ENCODE peak calls at places on chromosomes 12 and 14, in seven cellular contexts. Q is nephron progenitor cell; B is T-cell; T is stimulated activated CD4-positive, alpha-beta T cell treated with anti-CD3 and anti-CD28 coated beads, Interleukin-2, amount 100 ng/mL, for 48 hours; A is aorta; K is M059J; W is GM12892. M is an unnamed sample.

GRCh38 chr12:120538281-120539156 is 4.4 kb downstream of the RNF10 start:
- DNase-seq in W (no peak), B (no peak), Q (no peak), A (peak), T (no peak), K (peak), M (peak)

GRCh38 chr12:128829870-128830504 is 6.2 kb upstream of the SLC15A4 start:
- DNase-seq in W (peak), A (no peak), B (no peak), T (no peak), Q (no peak), K (no peak), M (no peak)

GRCh38 chr12:7142057-7142644 is 12.0 kb downstream of the CLSTN3 start:
- DNase-seq in B (peak), K (peak), T (peak), Q (peak), A (peak), W (no peak), M (peak)

GRCh38 chr12:49092086-49092815 is 2.4 kb downstream of the DHH start:
- DNase-seq in T (peak), K (peak), B (peak), Q (peak), W (peak), A (peak), M (peak)

GRCh38 chr12:95693689-95694088 is 96.9 kb downstream of the NTN4 start:
- DNase-seq in B (no peak), T (no peak), W (no peak), A (no peak), K (no peak), Q (no peak), M (no peak)

GRCh38 chr12:41515953-41516352 is 327.8 kb downstream of the PDZRN4 start:
- DNase-seq in W (no peak), Q (no peak), T (no peak), A (no peak), B (no peak), K (peak), M (no peak)

GRCh38 chr14:68655021-68655811 is 137.7 kb downstream of the ZFP36L1 start:
- DNase-seq in K (no peak), Q (no peak), A (no peak), B (no peak), W (no peak), T (no peak), M (no peak)

GRCh38 chr12:24679135-24679534 is 269.8 kb downstream of the BCAT1 start:
- DNase-seq in A (no peak), W (no peak), T (no peak), B (no peak), K (no peak), Q (no peak), M (no peak)

GRCh38 chr14:97267509-97267908 is 470.3 kb downstream of the VRK1 start:
- DNase-seq in W (no peak), B (no peak), Q (no peak), A (no peak), T (no peak), K (peak), M (no peak)

GRCh38 chr14:74955229-74955999 is at the start of gene PGF:
- DNase-seq in W (peak), T (no peak), K (peak), Q (peak), B (peak), A (peak), M (no peak)

GRCh38 chr12:80837342-80837978 is 100.3 kb downstream of the LIN7A start:
- DNase-seq in Q (peak), K (peak), A (no peak), W (no peak), B (no peak), T (no peak), M (peak)

GRCh38 chr12:66319266-66319954 is 17.1 kb downstream of the HELB start:
- DNase-seq in B (no peak), W (no peak), Q (no peak), T (no peak), K (no peak), A (no peak), M (no peak)

GRCh38 chr14:33568935-33569579 is 381.8 kb downstream of the EGLN3 start:
- DNase-seq in W (no peak), A (no peak), B (no peak), T (no peak), Q (no peak), K (peak), M (peak)

GRCh38 chr12:58139894-58140293 is 198.5 kb downstream of the ATP23 start:
- DNase-seq in B (no peak), Q (no peak), A (no peak), K (no peak), W (no peak), T (no peak), M (no peak)

GRCh38 chr12:9124346-9125031 is 8.8 kb upstream of the A2M start:
- DNase-seq in W (no peak), B (no peak), K (no peak), T (no peak), Q (no peak), A (no peak), M (no peak)

GRCh38 chr14:87443787-87444186 is 549.2 kb downstream of the GALC start:
- DNase-seq in Q (no peak), K (no peak), B (no peak), T (no peak), A (no peak), W (no peak), M (no peak)

GRCh38 chr12:57258977-57259970 is 8.3 kb upstream of the STAC3 start:
- DNase-seq in T (no peak), W (no peak), B (no peak), K (no peak), Q (no peak), A (no peak), M (no peak)

GRCh38 chr14:72503696-72504368 is 390.1 kb downstream of the DPF3 start:
- DNase-seq in A (no peak), K (peak), B (no peak), W (no peak), Q (no peak), T (no peak), M (peak)

GRCh38 chr14:22554706-22555572 is 34.1 kb downstream of the DAD1 start:
- DNase-seq in A (no peak), Q (no peak), B (peak), K (no peak), T (no peak), W (no peak), M (no peak)

GRCh38 chr12:100986595-100987547 is 192.3 kb downstream of the ANO4 start:
- DNase-seq in T (no peak), B (no peak), A (no peak), K (no peak), W (no peak), Q (no peak), M (no peak)

GRCh38 chr14:73728106-73729014 is 14.2 kb upstream of the PNMA1 start:
- DNase-seq in T (peak), Q (peak), A (peak), B (peak), K (peak), W (peak), M (peak)

M was measured in dermis microvascular lymphatic vessel endothelial cell.